ENCODE peak calls at places on chromosomes 12 and 14, in five cellular contexts. C is IMR-90; A is neural progenitor cell; Z is prostate gland; U is CD8-positive, alpha-beta memory T cell. D is an unnamed sample. For H3K36me3, H3K4me1 and H3K9me3, the result is how much of the 10 kb centered on the place peaks cover.

GRCh38 chr12:66190519-66191406 is 1.7 kb downstream of the IRAK3 start:
- DNase-seq in U (no peak), C (peak), Z (no peak), A (no peak), D (peak)

GRCh38 chr14:56555921-56556570 is 23.6 kb upstream of the TMEM260 start:
- DNase-seq in C (peak), U (no peak), Z (no peak), A (peak), D (no peak)

GRCh38 chr12:120573560-120573959 is 7.6 kb downstream of the POP5 start:
- DNase-seq in Z (no peak), U (no peak), A (no peak), C (no peak), D (no peak)

GRCh38 chr12:6748761-6749160 is 4.2 kb downstream of the MLF2 start:
- DNase-seq in C (no peak), U (no peak), Z (no peak), A (no peak), D (no peak)

GRCh38 chr12:124207617-124208016 is 87.3 kb upstream of the RFLNA start:
- DNase-seq in U (no peak), C (no peak), Z (no peak), A (no peak), D (no peak)

GRCh38 chr12:13008741-13009380 is 8.8 kb upstream of the HEBP1 start:
- DNase-seq in Z (no peak), A (no peak), C (peak), U (no peak), D (no peak)

GRCh38 chr12:120413901-120414695 is 23.8 kb upstream of the COX6A1 start:
- DNase-seq in U (no peak), Z (no peak), A (peak), C (no peak), D (no peak)

GRCh38 chr12:25756974-25757665 is 201.4 kb upstream of the RASSF8 start:
- DNase-seq in Z (no peak), A (no peak), C (no peak), U (no peak), D (peak)

GRCh38 chr14:60648934-60649814 is at the start of gene SIX1:
- DNase-seq in Z (peak), C (peak), U (no peak), A (peak), D (peak)

GRCh38 chr12:68420225-68421008 is 88.3 kb upstream of the MDM1 start:
- DNase-seq in Z (no peak), A (peak), C (peak), U (no peak), D (no peak)

GRCh38 chr14:58460772-58461171 is 33.3 kb downstream of the KIAA0586 start:
- DNase-seq in C (no peak), Z (no peak), A (no peak), U (no peak), D (no peak)
- H3K36me3 ChIP-seq in C (under half), Z (under half), A (under half), U (under half), D (under half)

GRCh38 chr14:89466939-89467338 is 49.9 kb upstream of the FOXN3 start:
- DNase-seq in Z (no peak), C (peak), U (no peak), A (no peak), D (peak)

GRCh38 chr14:89473569-89473968 is 56.5 kb upstream of the FOXN3 start:
- DNase-seq in U (no peak), A (no peak), Z (no peak), C (no peak), D (no peak)

GRCh38 chr14:89465894-89466293 is 48.9 kb upstream of the FOXN3 start:
- DNase-seq in Z (no peak), A (no peak), U (no peak), C (no peak), D (peak)

GRCh38 chr14:89466460-89466859 is 49.4 kb upstream of the FOXN3 start:
- DNase-seq in U (peak), C (no peak), A (no peak), Z (no peak), D (no peak)

GRCh38 chr14:89469210-89470198 is 52.5 kb upstream of the FOXN3 start:
- DNase-seq in C (peak), Z (no peak), A (no peak), U (no peak), D (no peak)
- H3K4me1 ChIP-seq in C (under half), Z (under half), A (under half), U (under half), D (under half)

GRCh38 chr12:34604631-34605509 is 582.6 kb downstream of the ALG10 start:
- DNase-seq in Z (no peak), U (no peak), A (no peak), C (no peak), D (no peak)

GRCh38 chr12:34607520-34608195 is 585.4 kb downstream of the ALG10 start:
- DNase-seq in C (no peak), A (no peak), Z (no peak), U (no peak), D (no peak)

GRCh38 chr12:34605510-34605887 is 583.2 kb downstream of the ALG10 start:
- DNase-seq in Z (no peak), U (no peak), C (no peak), A (no peak), D (no peak)

GRCh38 chr12:34606749-34607519 is 584.6 kb downstream of the ALG10 start:
- DNase-seq in U (no peak), A (no peak), Z (no peak), C (no peak), D (no peak)

DNA sequence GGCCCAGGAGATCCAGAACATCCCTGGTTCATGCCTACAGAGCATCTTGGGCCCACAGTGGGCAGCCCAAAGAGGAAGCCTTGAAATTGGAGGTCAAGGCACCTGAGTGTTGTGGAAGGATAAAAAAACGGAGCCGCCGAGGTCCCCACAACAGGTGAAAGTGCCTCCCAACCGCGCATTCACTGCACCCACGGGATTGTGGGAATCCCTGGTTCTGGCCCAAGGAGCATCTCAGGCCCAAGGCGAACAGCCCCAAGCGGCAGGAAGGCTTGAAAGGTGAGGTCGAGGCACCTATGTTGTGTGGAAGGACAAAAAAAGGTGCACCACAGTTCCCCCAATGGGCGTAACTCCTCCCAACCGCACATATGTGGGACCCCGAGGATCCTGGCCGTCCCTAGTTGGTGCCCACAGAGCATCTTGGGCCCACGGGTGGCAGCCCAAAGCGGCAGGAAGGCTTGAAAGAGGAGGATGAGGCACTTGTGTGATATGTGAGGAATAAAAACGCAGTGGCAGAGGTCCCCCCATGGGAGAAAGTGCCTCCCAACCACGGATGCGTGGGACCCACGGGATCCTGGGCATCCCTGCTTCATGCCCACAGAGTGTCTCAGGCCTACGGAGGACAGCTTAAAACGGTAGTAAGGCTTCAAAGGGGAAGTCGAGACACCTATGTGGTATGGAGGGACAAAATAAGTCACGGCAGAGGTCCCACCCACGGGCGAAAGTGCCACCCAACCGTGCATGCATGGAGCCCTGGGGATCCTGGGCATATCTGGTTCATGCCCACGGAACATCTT is 583.9 kb downstream of the ALG10 start:
- DNase-seq in A (no peak), Z (no peak), U (no peak), C (no peak), D (no peak)
- H3K9me3 ChIP-seq in A (under half), Z (under half), U (under half), C (under half), D (under half)

DNA sequence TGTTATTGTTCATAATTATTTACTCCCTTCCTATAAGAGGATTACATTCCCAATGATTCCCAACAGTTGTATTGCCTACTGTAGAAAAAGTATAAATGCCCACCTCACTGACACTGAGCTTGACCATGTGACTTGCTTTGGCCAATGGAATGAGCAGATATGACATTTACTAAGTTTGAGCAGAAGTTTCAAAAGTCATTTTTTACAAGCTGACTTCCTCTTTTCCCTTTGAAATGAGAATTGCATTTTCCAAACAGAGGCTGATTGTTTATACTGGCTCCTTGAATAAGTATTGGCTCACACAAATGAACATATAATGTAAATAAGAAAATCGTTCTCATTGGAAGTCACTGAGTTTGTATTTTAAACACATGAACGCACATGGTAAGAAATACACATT is 116.4 kb upstream of the LRFN5 start:
- DNase-seq in C (no peak), A (no peak), U (no peak), Z (no peak), D (no peak)
- H3K36me3 ChIP-seq in C (under half), A (under half), U (under half), Z (under half), D (under half)

DNA sequence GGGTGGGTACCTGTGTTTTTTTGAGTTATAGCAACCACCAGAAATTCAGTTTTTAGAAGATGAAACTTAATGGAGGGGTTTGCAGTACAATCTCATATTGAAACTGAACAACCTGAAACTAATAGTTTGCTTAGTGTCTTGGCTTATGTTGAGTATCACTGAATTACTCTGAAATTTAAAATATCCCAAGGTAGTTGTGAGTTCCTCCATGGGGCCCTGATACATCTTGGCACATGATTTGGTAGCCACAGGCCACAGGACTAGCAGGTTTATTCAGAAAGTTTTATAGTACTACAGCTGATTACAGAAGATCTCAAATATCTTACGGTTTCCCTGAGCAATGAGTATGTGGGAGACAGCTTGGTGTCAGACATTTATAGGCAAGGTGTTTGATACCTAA is 10.4 kb downstream of the PTGES3 start:
- DNase-seq in U (no peak), A (no peak), Z (no peak), C (no peak), D (no peak)
- H3K4me1 ChIP-seq in U (half or more), A (under half), Z (under half), C (under half), D (under half)

DNA sequence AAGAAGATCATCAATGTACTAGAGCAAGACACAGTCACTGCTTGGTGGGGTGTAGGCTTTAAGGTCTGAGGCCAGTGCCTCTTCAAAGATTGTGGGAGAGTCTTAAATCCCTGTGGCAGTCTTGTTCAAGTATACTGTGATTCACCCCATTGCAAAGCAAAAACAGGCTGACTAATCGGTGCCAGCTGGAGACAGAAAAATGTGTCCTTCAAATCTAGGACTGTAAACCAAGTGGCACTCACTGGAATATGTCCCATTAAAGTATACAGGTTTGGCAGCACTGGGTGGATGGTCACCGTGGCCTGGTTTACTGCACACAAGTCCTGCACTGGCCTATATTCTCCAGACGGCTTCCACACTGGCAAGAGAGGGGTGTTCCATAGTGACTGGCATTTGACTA is 1315.3 kb downstream of the TMEM121 start:
- DNase-seq in U (no peak), Z (no peak), A (no peak), C (no peak), D (no peak)
- H3K9me3 ChIP-seq in U (under half), Z (under half), A (under half), C (under half), D (under half)

GRCh38 chr14:101888182-101888581 is 76.2 kb upstream of the DYNC1H1 start:
- DNase-seq in Z (no peak), A (no peak), C (no peak), U (no peak), D (no peak)

GRCh38 chr14:101889366-101889765 is 75.0 kb upstream of the DYNC1H1 start:
- DNase-seq in U (no peak), A (no peak), C (no peak), Z (no peak), D (no peak)

GRCh38 chr14:101885254-101885576 is 79.2 kb upstream of the DYNC1H1 start:
- DNase-seq in A (no peak), U (no peak), Z (no peak), C (no peak), D (no peak)

GRCh38 chr14:101884537-101885253 is 79.7 kb upstream of the DYNC1H1 start:
- DNase-seq in A (no peak), C (no peak), Z (no peak), U (no peak), D (no peak)

GRCh38 chr14:101887219-101887618 is 77.2 kb upstream of the DYNC1H1 start:
- DNase-seq in A (no peak), Z (no peak), C (no peak), U (no peak), D (no peak)
- H3K36me3 ChIP-seq in A (under half), Z (under half), C (half or more), U (half or more), D (under half)

GRCh38 chr12:50283924-50284236 is 560 bp upstream of the LIMA1 start:
- DNase-seq in Z (no peak), U (no peak), A (no peak), C (no peak), D (peak)
- H3K4me1 ChIP-seq in Z (under half), U (under half), A (under half), C (under half), D (under half)

GRCh38 chr12:34603382-34604035 is 581.2 kb downstream of the ALG10 start:
- DNase-seq in Z (no peak), A (no peak), C (no peak), U (no peak), D (no peak)
- H3K9me3 ChIP-seq in Z (under half), A (under half), C (half or more), U (under half), D (under half)

GRCh38 chr14:23528555-23528954 is 23.0 kb downstream of the ZFHX2 start:
- DNase-seq in U (no peak), C (no peak), Z (no peak), A (peak), D (no peak)
- H3K36me3 ChIP-seq in U (under half), C (under half), Z (under half), A (under half), D (under half)